ENCODE peak calls at places on chromosomes 3 and 15, in five cellular contexts. P, S, T, Y and U are unnamed samples.

GRCh38 chr15:66578286-66578875 is 12.6 kb upstream of the LCTL start:
- DNase-seq in Y (no peak), S (peak), T (peak), P (no peak), U (no peak)

GRCh38 chr3:168096210-168096795 is 579 bp upstream of the GOLIM4 start:
- DNase-seq in Y (peak), T (peak), S (peak), P (peak), U (peak)

GRCh38 chr3:170038434-170039110 is 777 bp downstream of the GPR160 start:
- DNase-seq in P (no peak), S (peak), T (no peak), Y (no peak), U (peak)

GRCh38 chr3:47916201-47916600 is 100.0 kb downstream of the MAP4 start:
- DNase-seq in P (no peak), Y (no peak), S (no peak), T (no peak), U (no peak)

GRCh38 chr3:139522421-139522820 is 17.1 kb downstream of the RBP1 start:
- DNase-seq in Y (no peak), S (peak), P (no peak), T (no peak), U (no peak)

GRCh38 chr3:11499144-11499543 is 144.6 kb downstream of the VGLL4 start:
- DNase-seq in T (peak), P (no peak), S (no peak), Y (peak), U (no peak)

GRCh38 chr15:58568157-58568571 is 136.4 kb downstream of the LIPC start:
- DNase-seq in Y (peak), T (no peak), S (no peak), P (peak), U (no peak)

GRCh38 chr3:158991146-158991705 is 189.4 kb downstream of the MFSD1 start:
- DNase-seq in S (peak), T (no peak), Y (peak), P (no peak), U (peak)

GRCh38 chr15:88247914-88248313 is 8.6 kb downstream of the NTRK3 start:
- DNase-seq in Y (no peak), S (no peak), T (no peak), P (no peak), U (no peak)

GRCh38 chr15:66586155-66586976 is 20.6 kb upstream of the LCTL start:
- DNase-seq in Y (no peak), T (no peak), P (no peak), S (no peak), U (no peak)

GRCh38 chr3:146218880-146219866 is 31.7 kb downstream of the PLSCR4 start:
- DNase-seq in P (peak), T (peak), Y (no peak), S (no peak), U (peak)

GRCh38 chr3:79598594-79598993 is 169.2 kb downstream of the ROBO1 start:
- DNase-seq in S (no peak), T (peak), P (no peak), Y (no peak), U (peak)

GRCh38 chr3:79651536-79652065 is 116.2 kb downstream of the ROBO1 start:
- DNase-seq in P (no peak), S (no peak), Y (no peak), T (no peak), U (peak)

GRCh38 chr15:82919231-82919886 is 33.2 kb downstream of the HOMER2 start:
- DNase-seq in Y (peak), T (no peak), P (no peak), S (no peak), U (no peak)

GRCh38 chr3:66396161-66396760 is 104.6 kb downstream of the LRIG1 start:
- DNase-seq in S (no peak), P (no peak), T (no peak), Y (no peak), U (no peak)

GRCh38 chr15:79416876-79417275 is 15.3 kb upstream of the MINAR1 start:
- DNase-seq in S (no peak), P (no peak), Y (no peak), T (no peak), U (no peak)

GRCh38 chr3:155555479-155556065 is 189.3 kb downstream of the PLCH1 start:
- DNase-seq in Y (no peak), P (no peak), T (no peak), S (no peak), U (no peak)

GRCh38 chr15:67862771-67863441 is 23.1 kb upstream of the RNU6-1 start:
- DNase-seq in T (no peak), Y (no peak), P (no peak), S (no peak), U (no peak)

GRCh38 chr3:116302087-116302747 is 143.1 kb downstream of the LSAMP start:
- DNase-seq in Y (no peak), S (no peak), T (peak), P (no peak), U (no peak)

GRCh38 chr3:4571690-4572334 is 78.7 kb downstream of the ITPR1 start:
- DNase-seq in P (no peak), Y (peak), T (no peak), S (peak), U (peak)

GRCh38 chr15:78761891-78762385 is 49.3 kb downstream of the ADAMTS7 start:
- DNase-seq in P (no peak), Y (no peak), S (no peak), T (no peak), U (no peak)

GRCh38 chr15:98927057-98927456 is 80.5 kb downstream of the PGPEP1L start:
- DNase-seq in S (no peak), Y (no peak), P (no peak), T (peak), U (no peak)

GRCh38 chr15:48414015-48414414 is 82.8 kb downstream of the DUT start:
- DNase-seq in S (no peak), T (peak), Y (no peak), P (no peak), U (no peak)

GRCh38 chr3:98779936-98780335 is 16.8 kb downstream of the ST3GAL6 start:
- DNase-seq in S (no peak), P (no peak), T (no peak), Y (peak), U (no peak)

GRCh38 chr3:8441969-8442559 is 59.6 kb upstream of the LMCD1 start:
- DNase-seq in Y (peak), S (peak), P (peak), T (peak), U (peak)
- H3K9ac ChIP-seq in Y (no peak), S (no peak), P (no peak), T (no peak), U (no peak)

GRCh38 chr3:195271116-195271858 is at the start of gene XXYLT1:
- DNase-seq in Y (peak), P (peak), S (peak), T (peak), U (peak)

GRCh38 chr3:195270079-195270349 is 945 bp downstream of the XXYLT1 start:
- DNase-seq in Y (no peak), P (no peak), S (no peak), T (no peak), U (no peak)

GRCh38 chr3:195269375-195270078 is 1.4 kb downstream of the XXYLT1 start:
- DNase-seq in P (no peak), S (no peak), T (no peak), Y (no peak), U (no peak)

GRCh38 chr3:195270350-195271115 is 426 bp downstream of the XXYLT1 start:
- DNase-seq in S (peak), Y (peak), P (peak), T (peak), U (peak)

DNA sequence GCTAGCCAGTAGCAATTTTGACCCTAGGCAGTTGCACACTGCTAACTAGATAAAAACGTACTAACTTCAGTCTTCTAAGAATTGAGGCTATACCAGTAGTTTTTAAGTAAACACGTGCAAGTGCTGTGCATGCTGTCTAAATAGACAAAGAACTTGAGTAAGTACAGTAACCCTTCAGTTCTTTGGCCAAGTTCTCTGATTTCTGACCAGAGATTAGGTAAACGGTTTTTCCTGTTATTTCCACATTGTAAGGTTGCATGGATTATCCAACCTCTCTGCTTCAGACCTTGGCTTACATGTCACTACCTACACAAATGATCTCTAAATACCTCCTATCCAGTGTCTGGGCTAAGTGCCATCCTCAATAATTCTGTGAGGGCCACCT is 892 bp upstream of the XXYLT1 start:
- DNase-seq in P (no peak), Y (no peak), T (no peak), S (no peak), U (no peak)
- H3K9ac ChIP-seq in P (peak), Y (peak), T (no peak), S (peak), U (no peak)

DNA sequence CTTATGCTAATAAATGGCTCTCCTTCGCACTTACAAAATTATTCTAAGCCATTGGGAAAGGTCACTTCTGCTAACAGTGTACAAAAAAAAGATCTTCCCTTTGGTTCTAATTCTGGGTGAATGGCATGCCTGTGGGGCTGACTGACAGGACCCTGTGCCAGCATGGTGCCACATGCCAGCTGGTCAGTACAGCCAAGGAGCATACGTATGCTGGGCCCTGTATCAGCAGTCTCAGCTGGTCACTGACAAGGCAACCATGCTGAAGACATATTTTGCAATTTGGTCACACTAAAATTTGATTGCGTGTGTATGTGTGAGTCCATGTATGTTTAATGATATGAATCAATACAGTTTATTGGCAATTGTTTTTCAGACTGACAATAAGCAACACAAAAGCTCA is 246.1 kb downstream of the TBL1XR1 start:
- DNase-seq in P (no peak), S (no peak), T (no peak), Y (no peak), U (no peak)
- H3K9ac ChIP-seq in P (no peak), S (no peak), T (no peak), Y (no peak), U (no peak)

DNA sequence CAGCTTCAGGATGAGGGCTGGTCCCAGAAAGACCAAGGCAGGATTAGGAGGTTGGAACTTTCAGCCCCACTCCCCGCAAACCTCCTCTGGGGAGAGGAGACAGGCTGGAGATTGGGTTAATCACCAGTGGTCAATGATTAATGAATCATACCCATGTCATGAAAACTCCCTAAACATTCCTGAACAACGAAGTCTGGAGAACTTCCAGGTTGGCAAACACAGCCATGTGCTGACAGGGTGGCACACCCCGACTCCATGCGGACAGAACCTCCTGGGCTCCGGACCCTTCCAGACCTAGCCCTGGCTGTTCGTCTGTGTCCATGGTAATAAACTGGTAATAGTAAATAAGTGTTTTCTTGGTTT is 151.3 kb downstream of the TJP1 start:
- DNase-seq in S (no peak), T (peak), Y (peak), P (no peak), U (no peak)
- H3K9ac ChIP-seq in S (no peak), T (no peak), Y (no peak), P (no peak), U (no peak)

GRCh38 chr15:41495736-41496599 is 2.3 kb downstream of the ITPKA start:
- DNase-seq in P (peak), S (peak), Y (no peak), T (no peak), U (peak)

GRCh38 chr15:41493902-41494189 is 172 bp downstream of the ITPKA start:
- DNase-seq in P (no peak), S (no peak), T (no peak), Y (no peak), U (no peak)

GRCh38 chr15:41493205-41493901 is at the start of gene ITPKA:
- DNase-seq in Y (peak), S (peak), T (peak), P (peak), U (peak)

GRCh38 chr15:41494190-41494921 is 682 bp downstream of the ITPKA start:
- DNase-seq in Y (no peak), S (peak), P (peak), T (no peak), U (peak)

GRCh38 chr15:41494922-41495735 is 1.5 kb downstream of the ITPKA start:
- DNase-seq in S (peak), T (no peak), P (no peak), Y (no peak), U (peak)
- H3K9ac ChIP-seq in S (no peak), T (no peak), P (peak), Y (no peak), U (no peak)

GRCh38 chr15:62445244-62445643 is 280.2 kb upstream of the C2CD4B start:
- DNase-seq in S (no peak), P (no peak), Y (peak), T (peak), U (no peak)
- H3K9ac ChIP-seq in S (no peak), P (no peak), Y (no peak), T (peak), U (no peak)

GRCh38 chr3:43998374-43998840 is 243.3 kb upstream of the TOPAZ1 start:
- DNase-seq in T (peak), Y (no peak), S (peak), P (no peak), U (peak)

GRCh38 chr3:44001072-44001471 is 240.6 kb upstream of the TOPAZ1 start:
- DNase-seq in P (no peak), S (no peak), T (peak), Y (no peak), U (no peak)

GRCh38 chr3:43998841-43999805 is 242.6 kb upstream of the TOPAZ1 start:
- DNase-seq in S (peak), Y (peak), P (no peak), T (peak), U (peak)

GRCh38 chr3:44000586-44000985 is 241.1 kb upstream of the TOPAZ1 start:
- DNase-seq in Y (peak), P (no peak), S (no peak), T (peak), U (no peak)

DNA sequence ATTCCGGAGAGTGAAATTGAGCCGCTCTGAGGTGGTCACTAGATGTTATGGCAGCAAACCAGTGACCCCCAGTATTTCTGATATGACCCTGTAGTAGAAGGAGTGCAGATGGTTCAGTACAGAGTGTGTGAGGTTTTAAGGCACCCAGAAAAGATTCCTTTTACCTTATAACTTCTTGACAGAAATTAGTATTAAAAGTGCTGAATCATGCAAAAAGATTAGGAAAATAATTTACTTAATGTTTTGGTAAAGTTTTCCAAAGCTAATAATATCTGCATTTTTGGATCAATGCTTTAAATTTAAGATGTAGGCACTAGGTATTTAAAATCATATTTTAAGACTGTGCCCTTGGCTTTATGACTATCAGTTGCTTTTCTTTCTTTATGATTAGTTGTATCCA is 241.8 kb upstream of the TOPAZ1 start:
- DNase-seq in T (no peak), Y (no peak), S (no peak), P (no peak), U (no peak)
- H3K9ac ChIP-seq in T (no peak), Y (peak), S (no peak), P (no peak), U (no peak)

GRCh38 chr15:95287774-95288173 is 1042.7 kb upstream of the NR2F2 start:
- DNase-seq in P (no peak), S (peak), T (peak), Y (peak), U (peak)
- H3K9ac ChIP-seq in P (no peak), S (no peak), T (no peak), Y (no peak), U (peak)

GRCh38 chr3:179451335-179452165 is at the start of gene GNB4:
- DNase-seq in T (peak), P (peak), S (peak), Y (peak), U (peak)

GRCh38 chr3:179450901-179451334 is 352 bp downstream of the GNB4 start:
- DNase-seq in S (peak), P (peak), T (peak), Y (peak), U (peak)

GRCh38 chr3:179449621-179450020 is 1.6 kb downstream of the GNB4 start:
- DNase-seq in Y (no peak), T (peak), S (no peak), P (no peak), U (no peak)

GRCh38 chr3:179452166-179452544 is 885 bp upstream of the GNB4 start:
- DNase-seq in Y (no peak), S (peak), P (no peak), T (peak), U (no peak)

GRCh38 chr3:179450321-179450720 is 949 bp downstream of the GNB4 start:
- DNase-seq in S (no peak), P (no peak), Y (peak), T (peak), U (peak)
- H3K9ac ChIP-seq in S (peak), P (no peak), Y (peak), T (peak), U (peak)